ENCODE peak calls at places on chromosome 12, in eight cellular contexts. O is left ventricle myocardium inferior; F is A549; X is SK-N-MC; R is CD4-positive, alpha-beta T cell; D is neural progenitor cell; P is pancreas; N is thoracic aorta. V is an unnamed sample.

GRCh38 chr12:2256453-2256852 is 203.7 kb downstream of the CACNA1C start:
- DNase-seq in O (no peak), F (no peak), X (no peak), R (no peak), D (no peak), P (no peak), N (no peak), V (no peak)

GRCh38 chr12:47361389-47362031 is 281.8 kb upstream of the AMIGO2 start:
- DNase-seq in O (no peak), F (no peak), X (no peak), R (peak; percentile 37), D (no peak), P (no peak), N (no peak), V (no peak)

GRCh38 chr12:26539131-26539530 is 293.9 kb downstream of the ITPR2 start:
- DNase-seq in O (no peak), F (no peak), X (no peak), R (no peak), D (no peak), P (no peak), N (no peak), V (no peak)

GRCh38 chr12:120971299-120972180 is 6.8 kb upstream of the HNF1A start:
- DNase-seq in O (no peak), F (peak; percentile 78), X (peak; percentile 62), R (peak; percentile 14), D (peak; percentile 62), P (no peak), N (no peak), V (no peak)

GRCh38 chr12:91163116-91163515 is 19.5 kb downstream of the DCN start:
- DNase-seq in O (no peak), F (no peak), X (no peak), R (no peak), D (no peak), P (no peak), N (no peak), V (no peak)

GRCh38 chr12:24227550-24227949 is 278.1 kb upstream of the SOX5 start:
- DNase-seq in O (no peak), F (no peak), X (no peak), R (no peak), D (no peak), P (no peak), N (no peak), V (no peak)

GRCh38 chr12:112828534-112828933 is 37.0 kb downstream of the RPH3A start:
- DNase-seq in O (no peak), F (no peak), X (no peak), R (no peak), D (no peak), P (no peak), N (no peak), V (no peak)

GRCh38 chr12:117202556-117202955 is 12.3 kb upstream of the FBXO21 start:
- DNase-seq in O (no peak), F (no peak), X (no peak), R (no peak), D (no peak), P (no peak), N (no peak), V (no peak)

GRCh38 chr12:51171884-51172514 is 936 bp downstream of the TFCP2 start:
- DNase-seq in O (no peak), F (no peak), X (no peak), R (no peak), D (peak; percentile 55), P (peak; percentile 17), N (no peak), V (no peak)

GRCh38 chr12:119822046-119822445 is 55.1 kb downstream of the CIT start:
- DNase-seq in O (no peak), F (no peak), X (no peak), R (no peak), D (no peak), P (no peak), N (no peak), V (no peak)

GRCh38 chr12:109540526-109541411 is 32.5 kb downstream of the MMAB start:
- DNase-seq in O (no peak), F (no peak), X (no peak), R (no peak), D (no peak), P (no peak), N (no peak), V (no peak)

GRCh38 chr12:109550310-109550680 is 23.0 kb downstream of the MMAB start:
- DNase-seq in O (no peak), F (no peak), X (no peak), R (no peak), D (no peak), P (no peak), N (no peak), V (no peak)

GRCh38 chr12:30880061-30880460 is 46.5 kb upstream of the TSPAN11 start:
- DNase-seq in O (no peak), F (no peak), X (no peak), R (no peak), D (peak; percentile 11), P (no peak), N (no peak), V (no peak)

GRCh38 chr12:22626429-22626828 is 1.5 kb downstream of the ETNK1 start:
- DNase-seq in O (no peak), F (no peak), X (peak; percentile 40), R (no peak), D (no peak), P (no peak), N (no peak), V (no peak)

GRCh38 chr12:130031571-130032189 is 127.9 kb upstream of the TMEM132D start:
- DNase-seq in O (peak; percentile 29), F (peak; percentile 61), X (no peak), R (peak; percentile 38), D (peak; percentile 81), P (no peak), N (no peak), V (peak; percentile 43)

GRCh38 chr12:52032431-52032796 is 18.8 kb upstream of the NR4A1 start:
- DNase-seq in O (peak; percentile 63), F (no peak), X (no peak), R (no peak), D (no peak), P (peak; percentile 81), N (peak; percentile 70), V (peak; percentile 60)

GRCh38 chr12:75766263-75767160 is 255.1 kb upstream of the KRR1 start:
- DNase-seq in O (no peak), F (peak; percentile 75), X (no peak), R (no peak), D (no peak), P (no peak), N (no peak), V (no peak)

GRCh38 chr12:95169368-95169767 is 47.9 kb downstream of the FGD6 start:
- DNase-seq in O (no peak), F (peak; percentile 94), X (no peak), R (no peak), D (peak; percentile 4), P (peak; percentile 43), N (no peak), V (no peak)

GRCh38 chr12:108589028-108589839 is 8.7 kb downstream of the TMEM119 start:
- DNase-seq in O (no peak), F (no peak), X (no peak), R (no peak), D (peak; percentile 35), P (no peak), N (no peak), V (no peak)

GRCh38 chr12:102053062-102053349 is 8.8 kb downstream of the WASHC3 start:
- DNase-seq in O (no peak), F (no peak), X (no peak), R (no peak), D (no peak), P (no peak), N (no peak), V (no peak)
- H3K9me3 ChIP-seq in O (no peaks in the 10 kb centered on the region), F (no peaks in the 10 kb centered on the region), X (no peaks in the 10 kb centered on the region), R (no peaks in the 10 kb centered on the region), D (no peaks in the 10 kb centered on the region), P (no peaks in the 10 kb centered on the region), N (no peaks in the 10 kb centered on the region), V (no peaks in the 10 kb centered on the region)

GRCh38 chr12:38056701-38057689 is 259.6 kb upstream of the ALG10B start:
- DNase-seq in O (no peak), F (peak; percentile 47), X (no peak), R (no peak), D (no peak), P (no peak), N (no peak), V (no peak)
- H3K9me3 ChIP-seq in O (peaks cover 45% of the 10 kb centered on the region), F (no peaks in the 10 kb centered on the region), X (no peaks in the 10 kb centered on the region), R (peaks cover 3% of the 10 kb centered on the region), D (no peaks in the 10 kb centered on the region), P (no peaks in the 10 kb centered on the region), N (no peaks in the 10 kb centered on the region), V (no peaks in the 10 kb centered on the region)

GRCh38 chr12:132923356-132923909 is 32.7 kb downstream of the ZNF605 start:
- DNase-seq in O (no peak), F (no peak), X (no peak), R (no peak), D (no peak), P (no peak), N (no peak), V (no peak)

GRCh38 chr12:132922676-132923075 is 33.4 kb downstream of the ZNF605 start:
- DNase-seq in O (no peak), F (no peak), X (no peak), R (no peak), D (no peak), P (no peak), N (no peak), V (no peak)

GRCh38 chr12:132926417-132926833 is 29.7 kb downstream of the ZNF605 start:
- DNase-seq in O (no peak), F (no peak), X (no peak), R (no peak), D (no peak), P (no peak), N (no peak), V (no peak)

GRCh38 chr12:132924356-132924755 is 31.8 kb downstream of the ZNF605 start:
- DNase-seq in O (no peak), F (no peak), X (no peak), R (no peak), D (no peak), P (no peak), N (no peak), V (no peak)

DNA sequence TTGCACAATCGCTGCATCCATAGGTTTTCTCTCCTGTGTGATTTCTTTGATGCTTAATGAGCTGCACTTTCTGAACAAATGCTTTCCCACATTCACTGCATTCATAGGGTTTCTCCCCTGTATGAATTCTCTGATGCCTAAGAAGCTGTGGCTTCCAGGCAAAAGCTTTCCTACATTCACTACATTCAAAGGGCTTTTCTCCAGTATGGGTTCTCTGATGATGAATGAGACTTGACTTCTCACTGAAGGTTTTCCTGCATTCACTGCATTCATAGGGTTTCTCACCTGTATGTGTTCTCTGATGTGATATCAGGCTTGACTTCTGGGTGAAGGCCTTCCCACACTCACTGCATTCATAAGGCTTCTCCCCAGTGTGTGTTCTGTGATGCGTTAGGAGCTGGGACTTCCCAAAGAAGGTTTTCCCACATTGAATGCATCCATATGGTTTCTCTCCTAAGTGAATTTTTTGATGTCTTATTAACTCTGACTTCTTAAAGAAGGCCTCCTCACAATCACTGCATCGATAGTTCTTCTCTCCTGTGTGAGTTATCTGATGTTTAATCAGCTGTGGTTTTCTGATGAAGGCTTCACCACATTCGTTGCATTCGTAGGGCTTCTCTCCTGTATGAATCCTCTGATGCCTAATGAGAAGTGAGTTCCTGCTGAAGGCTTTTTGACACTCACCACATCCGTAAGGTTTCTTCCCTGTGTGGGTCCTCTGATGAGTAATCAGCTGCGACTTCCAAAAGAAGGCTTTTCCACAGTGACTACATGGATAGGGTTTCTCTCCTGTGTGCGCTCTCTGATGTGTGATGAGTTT is 30.3 kb downstream of the ZNF605 start:
- DNase-seq in O (no peak), F (no peak), X (no peak), R (no peak), D (no peak), P (no peak), N (no peak), V (no peak)
- H3K9me3 ChIP-seq in O (peaks cover 100% of the 10 kb centered on the region), F (peaks cover 98% of the 10 kb centered on the region), X (peaks cover 52% of the 10 kb centered on the region), R (peaks cover 96% of the 10 kb centered on the region), D (peaks cover 89% of the 10 kb centered on the region), P (peaks cover 17% of the 10 kb centered on the region), N (peaks cover 99% of the 10 kb centered on the region), V (peaks cover 49% of the 10 kb centered on the region)

GRCh38 chr12:133190176-133190575 is 8.9 kb downstream of the ZNF268 start:
- DNase-seq in O (no peak), F (no peak), X (no peak), R (no peak), D (no peak), P (no peak), N (no peak), V (no peak)
- H3K9me3 ChIP-seq in O (peaks cover 100% of the 10 kb centered on the region), F (peaks cover 98% of the 10 kb centered on the region), X (peaks cover 48% of the 10 kb centered on the region), R (peaks cover 98% of the 10 kb centered on the region), D (peaks cover 47% of the 10 kb centered on the region), P (peaks cover 3% of the 10 kb centered on the region), N (peaks cover 97% of the 10 kb centered on the region), V (peaks cover 36% of the 10 kb centered on the region)